ENCODE peak calls at places on chromosomes 5 and 9, in seven cellular contexts. B is HCT116, Q is sigmoid colon, K is endothelial cell of umbilical vein, J is kidney epithelial cell, C is astrocyte of the spinal cord, V is gastrocnemius medialis. E is an unnamed sample.

GRCh38 chr9:14437336-14438231 is 123.6 kb upstream of the NFIB start:
- DNase-seq in B (no peak), Q (no peak), K (peak; percentile 81), J (no peak), C (no peak), V (no peak), E (peak; percentile 26)

GRCh38 chr5:91281409-91281808 is 101.7 kb downstream of the ARRDC3 start:
- DNase-seq in B (peak; percentile 34), Q (no peak), K (peak; percentile 90), J (peak; percentile 93), C (peak; percentile 86), V (no peak), E (peak; percentile 82)

GRCh38 chr5:33180900-33181299 is 259.9 kb upstream of the TARS1 start:
- DNase-seq in B (peak; percentile 28), Q (no peak), K (peak; percentile 4), J (no peak), C (peak; percentile 72), V (no peak), E (peak; percentile 78)

GRCh38 chr5:74061292-74061691 is 435.3 kb downstream of the ARHGEF28 start:
- DNase-seq in B (no peak), Q (no peak), K (no peak), J (no peak), C (no peak), V (no peak), E (no peak)

GRCh38 chr5:17339841-17340240 is 122.4 kb downstream of the BASP1 start:
- DNase-seq in B (no peak), Q (no peak), K (no peak), J (no peak), C (no peak), V (no peak), E (no peak)

GRCh38 chr5:122195784-122196394 is 66.5 kb downstream of the ZNF474 start:
- DNase-seq in B (peak; percentile 28), Q (no peak), K (peak; percentile 73), J (no peak), C (peak; percentile 76), V (no peak), E (peak; percentile 74)

GRCh38 chr5:68419637-68420452 is 204.3 kb downstream of the PIK3R1 start:
- DNase-seq in B (no peak), Q (no peak), K (peak; percentile 8), J (no peak), C (peak; percentile 44), V (no peak), E (peak; percentile 43)

GRCh38 chr9:109590945-109591344 is 92.8 kb upstream of the PTPN3 start:
- DNase-seq in B (no peak), Q (no peak), K (no peak), J (no peak), C (no peak), V (no peak), E (no peak)

GRCh38 chr5:62538017-62538942 is 40.3 kb upstream of the LRRC70 start:
- DNase-seq in B (no peak), Q (no peak), K (peak; percentile 58), J (peak; percentile 42), C (peak; percentile 64), V (no peak), E (peak; percentile 98)

GRCh38 chr5:132776077-132776931 is 735 bp downstream of the SEPTIN8 start:
- DNase-seq in B (no peak), Q (peak; percentile 71), K (peak; percentile 37), J (no peak), C (no peak), V (no peak), E (no peak)

GRCh38 chr5:172713113-172713808 is 57.7 kb downstream of the DUSP1 start:
- DNase-seq in B (no peak), Q (peak; percentile 75), K (peak; percentile 45), J (no peak), C (peak; percentile 29), V (no peak), E (peak; percentile 39)

GRCh38 chr9:11335011-11335410 is 722.2 kb upstream of the PTPRD start:
- DNase-seq in B (no peak), Q (no peak), K (no peak), J (no peak), C (no peak), V (no peak), E (no peak)

GRCh38 chr9:78112004-78112403 is 80.4 kb upstream of the GNAQ start:
- DNase-seq in B (no peak), Q (no peak), K (no peak), J (no peak), C (no peak), V (no peak), E (no peak)

GRCh38 chr5:149489605-149490037 is 61.6 kb downstream of the CSNK1A1 start:
- DNase-seq in B (no peak), Q (no peak), K (peak; percentile 62), J (no peak), C (peak; percentile 63), V (no peak), E (peak; percentile 76)

GRCh38 chr5:180820788-180821321 is 18.2 kb upstream of the MGAT1 start:
- DNase-seq in B (no peak), Q (no peak), K (no peak), J (no peak), C (no peak), V (no peak), E (peak; percentile 28)

GRCh38 chr5:68884893-68885292 is 208.9 kb upstream of the SLC30A5 start:
- DNase-seq in B (peak; percentile 7), Q (no peak), K (peak; percentile 5), J (no peak), C (no peak), V (no peak), E (peak; percentile 17)

GRCh38 chr9:37840560-37841194 is 40.1 kb downstream of the DCAF10 start:
- DNase-seq in B (peak; percentile 1), Q (no peak), K (peak; percentile 47), J (peak; percentile 53), C (peak; percentile 70), V (no peak), E (peak; percentile 82)

GRCh38 chr5:72013741-72014703 is 93.3 kb upstream of the MAP1B start:
- DNase-seq in B (no peak), Q (no peak), K (no peak), J (no peak), C (peak; percentile 72), V (no peak), E (peak; percentile 53)

GRCh38 chr5:14451866-14452265 is 129.7 kb upstream of the OTULINL start:
- DNase-seq in B (no peak), Q (no peak), K (no peak), J (no peak), C (no peak), V (no peak), E (no peak)

GRCh38 chr9:100098241-100098886 is 436 bp downstream of the ERP44 start:
- DNase-seq in B (peak; percentile 65), Q (peak; percentile 69), K (peak; percentile 80), J (no peak), C (peak; percentile 42), V (peak; percentile 76), E (peak; percentile 50)

GRCh38 chr9:98890256-98890655 is 53.5 kb upstream of the COL15A1 start:
- DNase-seq in B (no peak), Q (no peak), K (no peak), J (no peak), C (no peak), V (no peak), E (no peak)

GRCh38 chr9:24879591-24879990 is 333.9 kb upstream of the IZUMO3 start:
- DNase-seq in B (no peak), Q (no peak), K (no peak), J (no peak), C (no peak), V (no peak), E (no peak)

DNA sequence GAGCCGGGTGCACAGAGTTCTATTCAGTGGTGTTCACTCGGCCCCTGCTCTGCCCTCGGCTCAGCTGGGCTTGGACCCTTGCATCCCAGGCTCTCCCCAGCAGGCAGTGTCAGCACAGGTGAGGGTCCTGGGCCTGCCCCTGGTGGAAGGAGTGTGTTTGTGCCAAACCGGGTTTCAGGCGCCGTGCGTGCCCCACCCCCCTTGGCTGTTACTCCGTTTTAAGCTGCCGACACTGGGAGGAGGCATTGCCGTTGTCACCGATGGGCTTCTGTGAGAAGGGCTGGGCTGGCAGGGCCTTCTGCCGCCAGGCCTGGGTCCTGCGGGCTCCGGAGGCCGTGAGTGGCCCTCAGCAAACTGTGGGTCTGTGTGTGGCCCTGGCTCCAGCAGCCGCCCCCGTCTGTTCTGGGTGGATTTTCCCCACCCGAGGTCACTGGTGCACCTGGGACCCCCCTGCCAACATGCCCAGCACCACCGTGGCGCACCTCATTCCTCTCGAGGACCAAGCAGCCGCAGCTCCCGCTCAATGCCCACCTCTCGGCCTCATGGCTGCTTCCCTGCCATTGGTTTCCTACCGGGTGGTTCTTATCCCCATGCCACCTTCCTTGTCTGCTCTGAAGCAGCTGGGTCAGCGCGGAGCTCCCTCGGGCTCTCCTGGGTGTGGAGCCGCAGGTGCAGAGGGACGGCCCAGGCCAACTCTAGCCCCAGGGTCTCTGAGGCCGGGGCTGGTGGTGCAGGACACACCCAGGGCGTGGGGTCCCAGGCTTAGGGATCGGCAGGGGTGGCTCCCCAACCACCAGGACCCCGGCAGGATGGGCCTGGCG is 44.3 kb upstream of the EXOC3 start:
- DNase-seq in B (no peak), Q (peak; percentile 57), K (no peak), J (no peak), C (no peak), V (no peak), E (no peak)
- H3K4me3 ChIP-seq in B (no peak overlapping the region), Q (no peak overlapping the region), K (no peak overlapping the region), J (no peak overlapping the region), C (no peak overlapping the region), V (no peak overlapping the region), E (no peak overlapping the region)

DNA sequence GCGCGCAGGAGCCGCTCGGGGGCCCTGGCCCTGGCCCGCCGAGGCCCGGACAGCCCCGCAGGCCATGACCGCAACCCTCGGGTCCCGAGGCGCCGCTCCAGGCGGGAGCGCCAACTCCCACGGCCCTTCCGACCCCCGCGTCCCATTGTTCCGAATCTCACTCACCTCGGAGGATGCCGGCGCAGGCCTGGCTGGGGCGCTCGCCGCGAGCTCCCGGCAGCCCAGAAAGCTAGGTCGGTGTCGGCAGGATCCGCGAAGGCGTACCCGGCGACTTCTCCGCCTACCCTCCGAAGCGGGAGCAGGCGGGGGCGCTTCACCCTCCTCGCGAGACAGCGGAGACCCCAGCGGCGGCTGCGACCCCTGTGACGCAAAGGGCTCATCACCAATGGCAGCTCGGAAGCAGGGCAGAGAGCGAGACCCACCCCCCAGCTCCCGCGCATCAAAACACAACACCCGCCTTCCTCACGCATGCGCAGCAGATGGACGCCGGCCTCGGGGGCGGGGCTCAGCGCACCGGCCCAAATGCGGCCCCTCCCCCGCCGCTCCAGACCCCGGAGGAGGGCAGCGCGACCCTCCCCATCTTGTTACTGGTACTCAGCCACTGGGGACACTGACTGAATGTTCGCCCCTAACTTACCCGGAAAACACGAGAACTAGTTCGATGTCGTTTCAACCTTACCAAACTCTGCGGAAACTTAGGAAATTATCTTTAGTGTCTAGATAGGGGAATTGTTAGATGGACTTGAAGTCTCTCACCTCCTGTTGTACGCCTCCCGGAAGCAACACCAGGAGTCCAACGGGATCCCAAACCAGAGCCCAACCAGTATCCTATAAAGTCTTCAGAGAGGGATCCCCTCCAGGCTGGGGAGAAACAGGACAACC is 1.3 kb upstream of the SMIM27 start:
- DNase-seq in B (peak; percentile 23), Q (peak; percentile 97), K (peak; percentile 98), J (peak; percentile 71), C (peak; percentile 93), V (peak; percentile 84), E (peak; percentile 94)
- TF ChIP-seq CTCF in B (no peak), Q (no peak), K (peak; percentile 22), J (peak; percentile 3), C (peak; percentile 8), V (no peak), E (no peak)

GRCh38 chr9:129038109-129038852 is 1.9 kb downstream of the MIGA2 start:
- DNase-seq in B (no peak), Q (no peak), K (no peak), J (no peak), C (no peak), V (no peak), E (peak; percentile 26)
- H3K4me3 ChIP-seq in B (no peak overlapping the region), Q (no peak overlapping the region), K (no peak overlapping the region), J (no peak overlapping the region), C (no peak overlapping the region), V (no peak overlapping the region), E (peak overlapping the region; percentile 96)

GRCh38 chr5:6311568-6312501 is 66.5 kb downstream of the MED10 start:
- DNase-seq in B (no peak), Q (no peak), K (no peak), J (no peak), C (no peak), V (no peak), E (no peak)
- TF ChIP-seq CTCF in B (no peak), Q (no peak), K (no peak), J (no peak), C (no peak), V (no peak), E (no peak)

E was measured in fibroblast of pulmonary artery.